ENCODE peak calls at places on chromosomes 2 and 18, in eight cellular contexts. Y is stimulated activated CD4-positive, alpha-beta T cell treated with anti-CD3 and anti-CD28 coated beads, Interleukin-4, amount 100 ng/mL, for 48 hours; V is fibroblast of lung; D is NCI-H1092 treated with DMSO at 0.1 percent for 48 hours; W is astrocyte of the cerebellum; J is iPS-NIHi11; H is activated naive CD8-positive, alpha-beta T cell treated with anti-CD3 and anti-CD28 coated beads, Interleukin-2, amount 50 U/mL, for 16 hours; P is posterior cingulate gyrus. Z is an unnamed sample.
A peak's percentile ranks its signal among the peaks of the same experiment; 100 is the strongest.

GRCh38 chr2:10947005-10947440 is 35.3 kb downstream of the KCNF1 start:
- DNase-seq in V (peak; percentile 54), H (no peak), W (no peak), P (no peak), Y (no peak), D (no peak), J (no peak), Z (no peak)

GRCh38 chr2:192307530-192307929 is 112.8 kb upstream of the TMEFF2 start:
- DNase-seq in J (no peak), W (no peak), P (no peak), V (peak; percentile 36), D (no peak), H (no peak), Y (no peak), Z (no peak)

GRCh38 chr2:169485650-169486138 is 6.4 kb downstream of the BBS5 start:
- DNase-seq in D (no peak), H (no peak), V (no peak), W (no peak), P (no peak), Y (no peak), J (no peak), Z (no peak)

GRCh38 chr2:4214444-4215295 is 511.3 kb downstream of the DCDC2C start:
- DNase-seq in Y (no peak), J (no peak), V (no peak), H (no peak), D (no peak), W (no peak), P (no peak), Z (no peak)

GRCh38 chr18:79944126-79944731 is 7.2 kb downstream of the SLC66A2 start:
- DNase-seq in Y (no peak), J (no peak), H (no peak), V (no peak), D (peak; percentile 22), P (no peak), W (peak; percentile 59), Z (no peak)

GRCh38 chr2:134372611-134373131 is 118.8 kb downstream of the MGAT5 start:
- DNase-seq in H (no peak), D (peak; percentile 67), P (peak; percentile 50), V (peak; percentile 94), W (peak; percentile 81), Y (no peak), J (no peak), Z (peak; percentile 23)

GRCh38 chr2:86280191-86280667 is 57.2 kb downstream of the REEP1 start:
- DNase-seq in Y (no peak), H (no peak), W (peak; percentile 88), D (no peak), J (no peak), V (peak; percentile 92), P (no peak), Z (no peak)

GRCh38 chr2:102159295-102159694 is 16.7 kb downstream of the IL1R1 start:
- DNase-seq in J (no peak), W (no peak), Y (no peak), V (peak; percentile 13), D (no peak), H (no peak), P (no peak), Z (no peak)

GRCh38 chr18:46903406-46903805 is 13.9 kb downstream of the PIAS2 start:
- DNase-seq in H (no peak), D (no peak), J (no peak), W (no peak), V (no peak), Y (no peak), P (no peak), Z (no peak)

GRCh38 chr2:154758871-154759270 is 60.4 kb downstream of the KCNJ3 start:
- DNase-seq in J (no peak), W (no peak), H (no peak), P (no peak), V (no peak), Y (no peak), D (no peak), Z (no peak)